ENCODE peak calls at places on chromosomes 7 and 10, in six cellular contexts. One of them, this sample, is unnamed.

GRCh38 chr10:29254123-29255046 is 34.5 kb upstream of the LYZL1 start:
- DNase-seq in non-pigmented ciliary epithelial cell: no peak
- DNase-seq in amniotic epithelial cell: peak
- DNase-seq in HFFc6: no peak
- DNase-seq in T1000: no peak
- DNase-seq in activated naive CD8-positive, alpha-beta T cell treated with anti-CD3 and anti-CD28 coated beads for 36 hours: no peak
- DNase-seq in this sample: no peak

GRCh38 chr10:113912582-113912981 is 58.1 kb downstream of the NHLRC2 start:
- DNase-seq in non-pigmented ciliary epithelial cell: no peak
- DNase-seq in amniotic epithelial cell: no peak
- DNase-seq in HFFc6: no peak
- DNase-seq in T1000: no peak
- DNase-seq in activated naive CD8-positive, alpha-beta T cell treated with anti-CD3 and anti-CD28 coated beads for 36 hours: no peak
- DNase-seq in this sample: no peak

GRCh38 chr10:7484456-7485266 is 73.8 kb upstream of the SFMBT2 start:
- DNase-seq in non-pigmented ciliary epithelial cell: no peak
- DNase-seq in amniotic epithelial cell: no peak
- DNase-seq in HFFc6: no peak
- DNase-seq in T1000: no peak
- DNase-seq in activated naive CD8-positive, alpha-beta T cell treated with anti-CD3 and anti-CD28 coated beads for 36 hours: peak
- DNase-seq in this sample: no peak

GRCh38 chr7:158814637-158815036 is 14.7 kb downstream of the ESYT2 start:
- DNase-seq in non-pigmented ciliary epithelial cell: no peak
- DNase-seq in amniotic epithelial cell: no peak
- DNase-seq in HFFc6: no peak
- DNase-seq in T1000: no peak
- DNase-seq in activated naive CD8-positive, alpha-beta T cell treated with anti-CD3 and anti-CD28 coated beads for 36 hours: peak
- DNase-seq in this sample: no peak

GRCh38 chr10:35903021-35903420 is 260.9 kb upstream of the FZD8 start:
- DNase-seq in non-pigmented ciliary epithelial cell: no peak
- DNase-seq in amniotic epithelial cell: no peak
- DNase-seq in HFFc6: no peak
- DNase-seq in T1000: no peak
- DNase-seq in activated naive CD8-positive, alpha-beta T cell treated with anti-CD3 and anti-CD28 coated beads for 36 hours: no peak
- DNase-seq in this sample: no peak

GRCh38 chr7:4178416-4178815 is 503.7 kb upstream of the FOXK1 start:
- DNase-seq in non-pigmented ciliary epithelial cell: no peak
- DNase-seq in amniotic epithelial cell: no peak
- DNase-seq in HFFc6: no peak
- DNase-seq in T1000: no peak
- DNase-seq in activated naive CD8-positive, alpha-beta T cell treated with anti-CD3 and anti-CD28 coated beads for 36 hours: no peak
- DNase-seq in this sample: no peak

GRCh38 chr7:8303904-8304528 is 42.0 kb upstream of the ICA1 start:
- DNase-seq in non-pigmented ciliary epithelial cell: no peak
- DNase-seq in amniotic epithelial cell: no peak
- DNase-seq in HFFc6: no peak
- DNase-seq in T1000: no peak
- DNase-seq in activated naive CD8-positive, alpha-beta T cell treated with anti-CD3 and anti-CD28 coated beads for 36 hours: no peak
- DNase-seq in this sample: no peak

GRCh38 chr10:28243923-28244322 is 58.9 kb downstream of the MPP7 start:
- DNase-seq in non-pigmented ciliary epithelial cell: no peak
- DNase-seq in amniotic epithelial cell: no peak
- DNase-seq in HFFc6: no peak
- DNase-seq in T1000: no peak
- DNase-seq in activated naive CD8-positive, alpha-beta T cell treated with anti-CD3 and anti-CD28 coated beads for 36 hours: no peak
- DNase-seq in this sample: no peak

GRCh38 chr10:72740526-72740925 is 48.6 kb downstream of the MCU start:
- DNase-seq in non-pigmented ciliary epithelial cell: no peak
- DNase-seq in amniotic epithelial cell: peak
- DNase-seq in HFFc6: no peak
- DNase-seq in T1000: no peak
- DNase-seq in activated naive CD8-positive, alpha-beta T cell treated with anti-CD3 and anti-CD28 coated beads for 36 hours: no peak
- DNase-seq in this sample: peak